ENCODE peak calls at places on chromosomes 2 and 18, in ten cellular contexts. One of them, this sample, is unnamed.

GRCh38 chr18:56651771-56652092 is 573 bp downstream of the WDR7 start:
- DNase-seq in stimulated activated CD4-positive, alpha-beta T cell treated with anti-CD3 and anti-CD28 coated beads, TNF-alpha, amount 100 ng/mL, for 48 hours: no peak
- DNase-seq in epithelial cell of esophagus: no peak
- DNase-seq in activated naive CD8-positive, alpha-beta T cell treated with anti-CD3 and anti-CD28 coated beads, Interleukin-2, amount 10 ng/mL, durations not matched to agents 7 days and 5 days: no peak
- DNase-seq in GM04503: no peak
- DNase-seq in GM12878: no peak
- DNase-seq in small intestine: no peak
- DNase-seq in activated gamma-delta T cell treated with anti-CD3 and anti-CD28 coated beads, Interleukin-2, amount 50 U/mL, for 16 hours: no peak
- DNase-seq in tibial nerve: no peak
- DNase-seq in left ventricle myocardium superior: no peak
- DNase-seq in this sample: no peak

GRCh38 chr2:102601730-102602129 is 17.6 kb upstream of the SLC9A2 start:
- DNase-seq in tibial nerve: no peak
- DNase-seq in left ventricle myocardium superior: no peak
- DNase-seq in GM04503: no peak
- DNase-seq in small intestine: no peak
- DNase-seq in epithelial cell of esophagus: no peak
- DNase-seq in activated naive CD8-positive, alpha-beta T cell treated with anti-CD3 and anti-CD28 coated beads, Interleukin-2, amount 10 ng/mL, durations not matched to agents 7 days and 5 days: no peak
- DNase-seq in GM12878: no peak
- DNase-seq in stimulated activated CD4-positive, alpha-beta T cell treated with anti-CD3 and anti-CD28 coated beads, TNF-alpha, amount 100 ng/mL, for 48 hours: no peak
- DNase-seq in activated gamma-delta T cell treated with anti-CD3 and anti-CD28 coated beads, Interleukin-2, amount 50 U/mL, for 16 hours: no peak
- DNase-seq in this sample: no peak

GRCh38 chr2:60294901-60295590 is 258.4 kb downstream of the BCL11A start:
- DNase-seq in stimulated activated CD4-positive, alpha-beta T cell treated with anti-CD3 and anti-CD28 coated beads, TNF-alpha, amount 100 ng/mL, for 48 hours: no peak
- DNase-seq in left ventricle myocardium superior: no peak
- DNase-seq in tibial nerve: no peak
- DNase-seq in activated naive CD8-positive, alpha-beta T cell treated with anti-CD3 and anti-CD28 coated beads, Interleukin-2, amount 10 ng/mL, durations not matched to agents 7 days and 5 days: no peak
- DNase-seq in activated gamma-delta T cell treated with anti-CD3 and anti-CD28 coated beads, Interleukin-2, amount 50 U/mL, for 16 hours: no peak
- DNase-seq in epithelial cell of esophagus: no peak
- DNase-seq in small intestine: no peak
- DNase-seq in GM12878: no peak
- DNase-seq in GM04503: no peak
- DNase-seq in this sample: no peak

GRCh38 chr2:197249771-197250397 is 60.7 kb downstream of the ANKRD44 start:
- DNase-seq in activated naive CD8-positive, alpha-beta T cell treated with anti-CD3 and anti-CD28 coated beads, Interleukin-2, amount 10 ng/mL, durations not matched to agents 7 days and 5 days: no peak
- DNase-seq in small intestine: no peak
- DNase-seq in tibial nerve: no peak
- DNase-seq in epithelial cell of esophagus: no peak
- DNase-seq in stimulated activated CD4-positive, alpha-beta T cell treated with anti-CD3 and anti-CD28 coated beads, TNF-alpha, amount 100 ng/mL, for 48 hours: no peak
- DNase-seq in activated gamma-delta T cell treated with anti-CD3 and anti-CD28 coated beads, Interleukin-2, amount 50 U/mL, for 16 hours: no peak
- DNase-seq in GM12878: no peak
- DNase-seq in left ventricle myocardium superior: no peak
- DNase-seq in GM04503: no peak
- DNase-seq in this sample: no peak

GRCh38 chr2:119062652-119063051 is 95.9 kb downstream of the C1QL2 start:
- DNase-seq in epithelial cell of esophagus: no peak
- DNase-seq in activated gamma-delta T cell treated with anti-CD3 and anti-CD28 coated beads, Interleukin-2, amount 50 U/mL, for 16 hours: no peak
- DNase-seq in stimulated activated CD4-positive, alpha-beta T cell treated with anti-CD3 and anti-CD28 coated beads, TNF-alpha, amount 100 ng/mL, for 48 hours: no peak
- DNase-seq in small intestine: no peak
- DNase-seq in GM12878: no peak
- DNase-seq in activated naive CD8-positive, alpha-beta T cell treated with anti-CD3 and anti-CD28 coated beads, Interleukin-2, amount 10 ng/mL, durations not matched to agents 7 days and 5 days: no peak
- DNase-seq in GM04503: no peak
- DNase-seq in tibial nerve: no peak
- DNase-seq in left ventricle myocardium superior: no peak
- DNase-seq in this sample: no peak

GRCh38 chr2:216758431-216759155 is 63.2 kb upstream of the IGFBP5 start:
- DNase-seq in GM04503: no peak
- DNase-seq in activated gamma-delta T cell treated with anti-CD3 and anti-CD28 coated beads, Interleukin-2, amount 50 U/mL, for 16 hours: no peak
- DNase-seq in tibial nerve: no peak
- DNase-seq in small intestine: no peak
- DNase-seq in stimulated activated CD4-positive, alpha-beta T cell treated with anti-CD3 and anti-CD28 coated beads, TNF-alpha, amount 100 ng/mL, for 48 hours: no peak
- DNase-seq in activated naive CD8-positive, alpha-beta T cell treated with anti-CD3 and anti-CD28 coated beads, Interleukin-2, amount 10 ng/mL, durations not matched to agents 7 days and 5 days: no peak
- DNase-seq in GM12878: no peak
- DNase-seq in left ventricle myocardium superior: no peak
- DNase-seq in epithelial cell of esophagus: no peak
- DNase-seq in this sample: no peak

GRCh38 chr2:182559623-182560022 is 132.8 kb upstream of the PDE1A start:
- DNase-seq in small intestine: no peak
- DNase-seq in stimulated activated CD4-positive, alpha-beta T cell treated with anti-CD3 and anti-CD28 coated beads, TNF-alpha, amount 100 ng/mL, for 48 hours: no peak
- DNase-seq in GM04503: no peak
- DNase-seq in tibial nerve: no peak
- DNase-seq in activated naive CD8-positive, alpha-beta T cell treated with anti-CD3 and anti-CD28 coated beads, Interleukin-2, amount 10 ng/mL, durations not matched to agents 7 days and 5 days: no peak
- DNase-seq in epithelial cell of esophagus: peak; percentile 45
- DNase-seq in activated gamma-delta T cell treated with anti-CD3 and anti-CD28 coated beads, Interleukin-2, amount 50 U/mL, for 16 hours: no peak
- DNase-seq in left ventricle myocardium superior: no peak
- DNase-seq in GM12878: no peak
- DNase-seq in this sample: no peak

GRCh38 chr2:216915548-216916128 is 55.8 kb upstream of the TNP1 start:
- DNase-seq in GM04503: no peak
- DNase-seq in GM12878: no peak
- DNase-seq in stimulated activated CD4-positive, alpha-beta T cell treated with anti-CD3 and anti-CD28 coated beads, TNF-alpha, amount 100 ng/mL, for 48 hours: no peak
- DNase-seq in left ventricle myocardium superior: peak; percentile 37
- DNase-seq in epithelial cell of esophagus: no peak
- DNase-seq in activated gamma-delta T cell treated with anti-CD3 and anti-CD28 coated beads, Interleukin-2, amount 50 U/mL, for 16 hours: no peak
- DNase-seq in small intestine: no peak
- DNase-seq in tibial nerve: no peak
- DNase-seq in activated naive CD8-positive, alpha-beta T cell treated with anti-CD3 and anti-CD28 coated beads, Interleukin-2, amount 10 ng/mL, durations not matched to agents 7 days and 5 days: no peak
- DNase-seq in this sample: no peak

GRCh38 chr18:46570134-46570533 is 86.9 kb downstream of the LOXHD1 start:
- DNase-seq in activated naive CD8-positive, alpha-beta T cell treated with anti-CD3 and anti-CD28 coated beads, Interleukin-2, amount 10 ng/mL, durations not matched to agents 7 days and 5 days: no peak
- DNase-seq in GM04503: no peak
- DNase-seq in small intestine: no peak
- DNase-seq in tibial nerve: no peak
- DNase-seq in epithelial cell of esophagus: no peak
- DNase-seq in GM12878: no peak
- DNase-seq in stimulated activated CD4-positive, alpha-beta T cell treated with anti-CD3 and anti-CD28 coated beads, TNF-alpha, amount 100 ng/mL, for 48 hours: no peak
- DNase-seq in activated gamma-delta T cell treated with anti-CD3 and anti-CD28 coated beads, Interleukin-2, amount 50 U/mL, for 16 hours: no peak
- DNase-seq in left ventricle myocardium superior: no peak
- DNase-seq in this sample: no peak

GRCh38 chr18:61743775-61744531 is 148.9 kb downstream of the RNF152 start:
- DNase-seq in GM04503: peak; percentile 37
- DNase-seq in left ventricle myocardium superior: peak; percentile 53
- DNase-seq in epithelial cell of esophagus: no peak
- DNase-seq in GM12878: no peak
- DNase-seq in small intestine: no peak
- DNase-seq in activated gamma-delta T cell treated with anti-CD3 and anti-CD28 coated beads, Interleukin-2, amount 50 U/mL, for 16 hours: no peak
- DNase-seq in activated naive CD8-positive, alpha-beta T cell treated with anti-CD3 and anti-CD28 coated beads, Interleukin-2, amount 10 ng/mL, durations not matched to agents 7 days and 5 days: no peak
- DNase-seq in tibial nerve: no peak
- DNase-seq in stimulated activated CD4-positive, alpha-beta T cell treated with anti-CD3 and anti-CD28 coated beads, TNF-alpha, amount 100 ng/mL, for 48 hours: no peak
- DNase-seq in this sample: no peak

GRCh38 chr2:237549216-237550056 is 16.9 kb upstream of the PRLH start:
- DNase-seq in epithelial cell of esophagus: no peak
- DNase-seq in stimulated activated CD4-positive, alpha-beta T cell treated with anti-CD3 and anti-CD28 coated beads, TNF-alpha, amount 100 ng/mL, for 48 hours: no peak
- DNase-seq in small intestine: no peak
- DNase-seq in tibial nerve: no peak
- DNase-seq in left ventricle myocardium superior: no peak
- DNase-seq in activated gamma-delta T cell treated with anti-CD3 and anti-CD28 coated beads, Interleukin-2, amount 50 U/mL, for 16 hours: no peak
- DNase-seq in GM12878: no peak
- DNase-seq in activated naive CD8-positive, alpha-beta T cell treated with anti-CD3 and anti-CD28 coated beads, Interleukin-2, amount 10 ng/mL, durations not matched to agents 7 days and 5 days: no peak
- DNase-seq in GM04503: no peak
- DNase-seq in this sample: no peak

GRCh38 chr2:105397959-105398521 is 811 bp downstream of the FHL2 start:
- DNase-seq in activated naive CD8-positive, alpha-beta T cell treated with anti-CD3 and anti-CD28 coated beads, Interleukin-2, amount 10 ng/mL, durations not matched to agents 7 days and 5 days: no peak
- DNase-seq in GM04503: no peak
- DNase-seq in epithelial cell of esophagus: no peak
- DNase-seq in small intestine: peak; percentile 36
- DNase-seq in tibial nerve: no peak
- DNase-seq in GM12878: no peak
- DNase-seq in left ventricle myocardium superior: no peak
- DNase-seq in activated gamma-delta T cell treated with anti-CD3 and anti-CD28 coated beads, Interleukin-2, amount 50 U/mL, for 16 hours: no peak
- DNase-seq in stimulated activated CD4-positive, alpha-beta T cell treated with anti-CD3 and anti-CD28 coated beads, TNF-alpha, amount 100 ng/mL, for 48 hours: no peak
- DNase-seq in this sample: peak; percentile 55

GRCh38 chr18:58209326-58209725 is 165.3 kb downstream of the NEDD4L start:
- DNase-seq in activated naive CD8-positive, alpha-beta T cell treated with anti-CD3 and anti-CD28 coated beads, Interleukin-2, amount 10 ng/mL, durations not matched to agents 7 days and 5 days: no peak
- DNase-seq in activated gamma-delta T cell treated with anti-CD3 and anti-CD28 coated beads, Interleukin-2, amount 50 U/mL, for 16 hours: no peak
- DNase-seq in epithelial cell of esophagus: no peak
- DNase-seq in stimulated activated CD4-positive, alpha-beta T cell treated with anti-CD3 and anti-CD28 coated beads, TNF-alpha, amount 100 ng/mL, for 48 hours: no peak
- DNase-seq in small intestine: no peak
- DNase-seq in tibial nerve: no peak
- DNase-seq in left ventricle myocardium superior: no peak
- DNase-seq in GM04503: no peak
- DNase-seq in GM12878: no peak
- DNase-seq in this sample: no peak

GRCh38 chr2:168272225-168272624 is 24.8 kb upstream of the STK39 start:
- DNase-seq in stimulated activated CD4-positive, alpha-beta T cell treated with anti-CD3 and anti-CD28 coated beads, TNF-alpha, amount 100 ng/mL, for 48 hours: no peak
- DNase-seq in epithelial cell of esophagus: peak; percentile 43
- DNase-seq in left ventricle myocardium superior: no peak
- DNase-seq in tibial nerve: no peak
- DNase-seq in GM12878: no peak
- DNase-seq in small intestine: no peak
- DNase-seq in activated naive CD8-positive, alpha-beta T cell treated with anti-CD3 and anti-CD28 coated beads, Interleukin-2, amount 10 ng/mL, durations not matched to agents 7 days and 5 days: no peak
- DNase-seq in GM04503: no peak
- DNase-seq in activated gamma-delta T cell treated with anti-CD3 and anti-CD28 coated beads, Interleukin-2, amount 50 U/mL, for 16 hours: no peak
- DNase-seq in this sample: peak; percentile 62

GRCh38 chr2:145085616-145086015 is 565.7 kb upstream of the ZEB2 start:
- DNase-seq in left ventricle myocardium superior: no peak
- DNase-seq in epithelial cell of esophagus: no peak
- DNase-seq in GM12878: no peak
- DNase-seq in activated gamma-delta T cell treated with anti-CD3 and anti-CD28 coated beads, Interleukin-2, amount 50 U/mL, for 16 hours: no peak
- DNase-seq in small intestine: no peak
- DNase-seq in GM04503: peak; percentile 50
- DNase-seq in stimulated activated CD4-positive, alpha-beta T cell treated with anti-CD3 and anti-CD28 coated beads, TNF-alpha, amount 100 ng/mL, for 48 hours: no peak
- DNase-seq in activated naive CD8-positive, alpha-beta T cell treated with anti-CD3 and anti-CD28 coated beads, Interleukin-2, amount 10 ng/mL, durations not matched to agents 7 days and 5 days: no peak
- DNase-seq in tibial nerve: no peak
- DNase-seq in this sample: no peak

GRCh38 chr2:118852605-118853128 is 5.2 kb upstream of the EN1 start:
- DNase-seq in small intestine: no peak
- DNase-seq in stimulated activated CD4-positive, alpha-beta T cell treated with anti-CD3 and anti-CD28 coated beads, TNF-alpha, amount 100 ng/mL, for 48 hours: no peak
- DNase-seq in activated naive CD8-positive, alpha-beta T cell treated with anti-CD3 and anti-CD28 coated beads, Interleukin-2, amount 10 ng/mL, durations not matched to agents 7 days and 5 days: peak; percentile 37
- DNase-seq in GM04503: no peak
- DNase-seq in left ventricle myocardium superior: no peak
- DNase-seq in epithelial cell of esophagus: no peak
- DNase-seq in GM12878: no peak
- DNase-seq in activated gamma-delta T cell treated with anti-CD3 and anti-CD28 coated beads, Interleukin-2, amount 50 U/mL, for 16 hours: no peak
- DNase-seq in tibial nerve: no peak
- DNase-seq in this sample: no peak

GRCh38 chr2:6881516-6881915 is 3.9 kb downstream of the RSAD2 start:
- DNase-seq in activated gamma-delta T cell treated with anti-CD3 and anti-CD28 coated beads, Interleukin-2, amount 50 U/mL, for 16 hours: no peak
- DNase-seq in GM12878: no peak
- DNase-seq in GM04503: no peak
- DNase-seq in tibial nerve: no peak
- DNase-seq in small intestine: no peak
- DNase-seq in left ventricle myocardium superior: no peak
- DNase-seq in activated naive CD8-positive, alpha-beta T cell treated with anti-CD3 and anti-CD28 coated beads, Interleukin-2, amount 10 ng/mL, durations not matched to agents 7 days and 5 days: no peak
- DNase-seq in stimulated activated CD4-positive, alpha-beta T cell treated with anti-CD3 and anti-CD28 coated beads, TNF-alpha, amount 100 ng/mL, for 48 hours: no peak
- DNase-seq in epithelial cell of esophagus: no peak
- DNase-seq in this sample: no peak

GRCh38 chr2:120606931-120607330 is 128.7 kb upstream of the GLI2 start:
- DNase-seq in GM04503: no peak
- DNase-seq in activated naive CD8-positive, alpha-beta T cell treated with anti-CD3 and anti-CD28 coated beads, Interleukin-2, amount 10 ng/mL, durations not matched to agents 7 days and 5 days: no peak
- DNase-seq in small intestine: no peak
- DNase-seq in tibial nerve: no peak
- DNase-seq in stimulated activated CD4-positive, alpha-beta T cell treated with anti-CD3 and anti-CD28 coated beads, TNF-alpha, amount 100 ng/mL, for 48 hours: no peak
- DNase-seq in left ventricle myocardium superior: no peak
- DNase-seq in epithelial cell of esophagus: no peak
- DNase-seq in GM12878: no peak
- DNase-seq in activated gamma-delta T cell treated with anti-CD3 and anti-CD28 coated beads, Interleukin-2, amount 50 U/mL, for 16 hours: no peak
- DNase-seq in this sample: no peak

GRCh38 chr2:232479341-232480200 is 8.1 kb downstream of the ECEL1 start:
- DNase-seq in small intestine: no peak
- DNase-seq in epithelial cell of esophagus: no peak
- DNase-seq in activated naive CD8-positive, alpha-beta T cell treated with anti-CD3 and anti-CD28 coated beads, Interleukin-2, amount 10 ng/mL, durations not matched to agents 7 days and 5 days: no peak
- DNase-seq in tibial nerve: no peak
- DNase-seq in GM12878: no peak
- DNase-seq in left ventricle myocardium superior: no peak
- DNase-seq in activated gamma-delta T cell treated with anti-CD3 and anti-CD28 coated beads, Interleukin-2, amount 50 U/mL, for 16 hours: no peak
- DNase-seq in GM04503: no peak
- DNase-seq in stimulated activated CD4-positive, alpha-beta T cell treated with anti-CD3 and anti-CD28 coated beads, TNF-alpha, amount 100 ng/mL, for 48 hours: no peak
- DNase-seq in this sample: no peak

GRCh38 chr2:39689876-39690275 is 24.2 kb downstream of the TMEM178A start:
- DNase-seq in tibial nerve: no peak
- DNase-seq in activated gamma-delta T cell treated with anti-CD3 and anti-CD28 coated beads, Interleukin-2, amount 50 U/mL, for 16 hours: no peak
- DNase-seq in GM12878: no peak
- DNase-seq in GM04503: no peak
- DNase-seq in small intestine: no peak
- DNase-seq in epithelial cell of esophagus: peak; percentile 24
- DNase-seq in stimulated activated CD4-positive, alpha-beta T cell treated with anti-CD3 and anti-CD28 coated beads, TNF-alpha, amount 100 ng/mL, for 48 hours: no peak
- DNase-seq in left ventricle myocardium superior: no peak
- DNase-seq in activated naive CD8-positive, alpha-beta T cell treated with anti-CD3 and anti-CD28 coated beads, Interleukin-2, amount 10 ng/mL, durations not matched to agents 7 days and 5 days: no peak
- DNase-seq in this sample: no peak

GRCh38 chr2:206198677-206199076 is 39.0 kb downstream of the EEF1B2 start:
- DNase-seq in activated naive CD8-positive, alpha-beta T cell treated with anti-CD3 and anti-CD28 coated beads, Interleukin-2, amount 10 ng/mL, durations not matched to agents 7 days and 5 days: no peak
- DNase-seq in left ventricle myocardium superior: no peak
- DNase-seq in GM04503: no peak
- DNase-seq in activated gamma-delta T cell treated with anti-CD3 and anti-CD28 coated beads, Interleukin-2, amount 50 U/mL, for 16 hours: no peak
- DNase-seq in small intestine: no peak
- DNase-seq in tibial nerve: no peak
- DNase-seq in epithelial cell of esophagus: peak; percentile 73
- DNase-seq in stimulated activated CD4-positive, alpha-beta T cell treated with anti-CD3 and anti-CD28 coated beads, TNF-alpha, amount 100 ng/mL, for 48 hours: no peak
- DNase-seq in GM12878: no peak
- DNase-seq in this sample: no peak

GRCh38 chr2:47274054-47274779 is 119.1 kb upstream of the STPG4 start:
- DNase-seq in activated naive CD8-positive, alpha-beta T cell treated with anti-CD3 and anti-CD28 coated beads, Interleukin-2, amount 10 ng/mL, durations not matched to agents 7 days and 5 days: no peak
- DNase-seq in GM04503: peak; percentile 48
- DNase-seq in stimulated activated CD4-positive, alpha-beta T cell treated with anti-CD3 and anti-CD28 coated beads, TNF-alpha, amount 100 ng/mL, for 48 hours: no peak
- DNase-seq in small intestine: no peak
- DNase-seq in epithelial cell of esophagus: peak; percentile 59
- DNase-seq in activated gamma-delta T cell treated with anti-CD3 and anti-CD28 coated beads, Interleukin-2, amount 50 U/mL, for 16 hours: no peak
- DNase-seq in GM12878: no peak
- DNase-seq in left ventricle myocardium superior: no peak
- DNase-seq in tibial nerve: no peak
- DNase-seq in this sample: no peak

GRCh38 chr2:218230882-218231281 is 13.9 kb downstream of the ARPC2 start:
- DNase-seq in activated gamma-delta T cell treated with anti-CD3 and anti-CD28 coated beads, Interleukin-2, amount 50 U/mL, for 16 hours: no peak
- DNase-seq in small intestine: peak; percentile 97
- DNase-seq in epithelial cell of esophagus: peak; percentile 41
- DNase-seq in activated naive CD8-positive, alpha-beta T cell treated with anti-CD3 and anti-CD28 coated beads, Interleukin-2, amount 10 ng/mL, durations not matched to agents 7 days and 5 days: no peak
- DNase-seq in GM12878: no peak
- DNase-seq in tibial nerve: no peak
- DNase-seq in left ventricle myocardium superior: no peak
- DNase-seq in GM04503: no peak
- DNase-seq in stimulated activated CD4-positive, alpha-beta T cell treated with anti-CD3 and anti-CD28 coated beads, TNF-alpha, amount 100 ng/mL, for 48 hours: no peak
- DNase-seq in this sample: peak; percentile 84

GRCh38 chr18:11066038-11066437 is 83.3 kb downstream of the PIEZO2 start:
- DNase-seq in GM04503: no peak
- DNase-seq in tibial nerve: no peak
- DNase-seq in left ventricle myocardium superior: no peak
- DNase-seq in GM12878: no peak
- DNase-seq in activated gamma-delta T cell treated with anti-CD3 and anti-CD28 coated beads, Interleukin-2, amount 50 U/mL, for 16 hours: no peak
- DNase-seq in small intestine: no peak
- DNase-seq in epithelial cell of esophagus: no peak
- DNase-seq in activated naive CD8-positive, alpha-beta T cell treated with anti-CD3 and anti-CD28 coated beads, Interleukin-2, amount 10 ng/mL, durations not matched to agents 7 days and 5 days: no peak
- DNase-seq in stimulated activated CD4-positive, alpha-beta T cell treated with anti-CD3 and anti-CD28 coated beads, TNF-alpha, amount 100 ng/mL, for 48 hours: no peak
- DNase-seq in this sample: no peak

GRCh38 chr2:85095094-85095493 is 38.1 kb upstream of the TCF7L1 start:
- DNase-seq in activated naive CD8-positive, alpha-beta T cell treated with anti-CD3 and anti-CD28 coated beads, Interleukin-2, amount 10 ng/mL, durations not matched to agents 7 days and 5 days: no peak
- DNase-seq in epithelial cell of esophagus: no peak
- DNase-seq in tibial nerve: no peak
- DNase-seq in activated gamma-delta T cell treated with anti-CD3 and anti-CD28 coated beads, Interleukin-2, amount 50 U/mL, for 16 hours: no peak
- DNase-seq in left ventricle myocardium superior: no peak
- DNase-seq in GM04503: no peak
- DNase-seq in stimulated activated CD4-positive, alpha-beta T cell treated with anti-CD3 and anti-CD28 coated beads, TNF-alpha, amount 100 ng/mL, for 48 hours: no peak
- DNase-seq in GM12878: no peak
- DNase-seq in small intestine: no peak
- DNase-seq in this sample: no peak

GRCh38 chr2:130853391-130853790 is 16.7 kb downstream of the ARHGEF4 start:
- DNase-seq in activated gamma-delta T cell treated with anti-CD3 and anti-CD28 coated beads, Interleukin-2, amount 50 U/mL, for 16 hours: no peak
- DNase-seq in GM04503: no peak
- DNase-seq in epithelial cell of esophagus: no peak
- DNase-seq in tibial nerve: no peak
- DNase-seq in GM12878: no peak
- DNase-seq in stimulated activated CD4-positive, alpha-beta T cell treated with anti-CD3 and anti-CD28 coated beads, TNF-alpha, amount 100 ng/mL, for 48 hours: no peak
- DNase-seq in activated naive CD8-positive, alpha-beta T cell treated with anti-CD3 and anti-CD28 coated beads, Interleukin-2, amount 10 ng/mL, durations not matched to agents 7 days and 5 days: no peak
- DNase-seq in small intestine: no peak
- DNase-seq in left ventricle myocardium superior: no peak
- DNase-seq in this sample: no peak

GRCh38 chr2:9174771-9175441 is 31.7 kb upstream of the ASAP2 start:
- DNase-seq in GM04503: peak; percentile 69
- DNase-seq in GM12878: no peak
- DNase-seq in stimulated activated CD4-positive, alpha-beta T cell treated with anti-CD3 and anti-CD28 coated beads, TNF-alpha, amount 100 ng/mL, for 48 hours: no peak
- DNase-seq in activated naive CD8-positive, alpha-beta T cell treated with anti-CD3 and anti-CD28 coated beads, Interleukin-2, amount 10 ng/mL, durations not matched to agents 7 days and 5 days: no peak
- DNase-seq in small intestine: no peak
- DNase-seq in epithelial cell of esophagus: peak; percentile 73
- DNase-seq in left ventricle myocardium superior: no peak
- DNase-seq in tibial nerve: no peak
- DNase-seq in activated gamma-delta T cell treated with anti-CD3 and anti-CD28 coated beads, Interleukin-2, amount 50 U/mL, for 16 hours: no peak
- DNase-seq in this sample: peak; percentile 53

GRCh38 chr18:49757513-49758262 is 55.6 kb downstream of the ACAA2 start:
- DNase-seq in activated gamma-delta T cell treated with anti-CD3 and anti-CD28 coated beads, Interleukin-2, amount 50 U/mL, for 16 hours: no peak
- DNase-seq in epithelial cell of esophagus: peak; percentile 36
- DNase-seq in activated naive CD8-positive, alpha-beta T cell treated with anti-CD3 and anti-CD28 coated beads, Interleukin-2, amount 10 ng/mL, durations not matched to agents 7 days and 5 days: no peak
- DNase-seq in GM04503: no peak
- DNase-seq in small intestine: peak; percentile 40
- DNase-seq in GM12878: no peak
- DNase-seq in left ventricle myocardium superior: no peak
- DNase-seq in tibial nerve: no peak
- DNase-seq in stimulated activated CD4-positive, alpha-beta T cell treated with anti-CD3 and anti-CD28 coated beads, TNF-alpha, amount 100 ng/mL, for 48 hours: no peak
- DNase-seq in this sample: peak; percentile 23